ENCODE peak calls at places on chromosome 15, in six cellular contexts. S, R, V, F, Y and L are unnamed samples.

GRCh38 chr15:31360843-31361763 is 34.5 kb downstream of the KLF13 start:
- DNase-seq in Y (no peak), V (peak), F (no peak), R (no peak), S (peak), L (no peak)

GRCh38 chr15:80059786-80060489 is 462 bp downstream of the ZFAND6 start:
- DNase-seq in Y (no peak), R (peak), V (peak), F (peak), S (peak), L (no peak)

GRCh38 chr15:77521206-77521605 is 100.5 kb downstream of the HMG20A start:
- DNase-seq in F (no peak), V (no peak), R (no peak), S (no peak), Y (no peak), L (no peak)

GRCh38 chr15:39579487-39580116 is 1.3 kb upstream of the THBS1 start:
- DNase-seq in V (peak), Y (peak), S (peak), R (peak), F (peak), L (no peak)

GRCh38 chr15:64456634-64457108 is 3.7 kb upstream of the ZNF609 start:
- DNase-seq in Y (no peak), S (no peak), V (no peak), R (no peak), F (peak), L (no peak)

GRCh38 chr15:55683366-55683765 is 59.6 kb downstream of the PRTG start:
- DNase-seq in F (no peak), R (no peak), S (no peak), V (no peak), Y (no peak), L (no peak)

GRCh38 chr15:31352911-31353811 is 26.5 kb downstream of the KLF13 start:
- DNase-seq in R (peak), Y (no peak), V (peak), F (peak), S (no peak), L (no peak)

GRCh38 chr15:51736069-51736468 is 1.4 kb downstream of the LYSMD2 start:
- DNase-seq in V (no peak), R (no peak), S (no peak), Y (no peak), F (no peak), L (no peak)

GRCh38 chr15:66775127-66776105 is 73.4 kb downstream of the SMAD6 start:
- DNase-seq in V (peak), S (no peak), Y (no peak), F (no peak), R (no peak), L (no peak)

GRCh38 chr15:73081321-73081958 is 29.2 kb downstream of the NEO1 start:
- DNase-seq in F (peak), S (peak), V (peak), Y (no peak), R (peak), L (no peak)

GRCh38 chr15:77567202-77567601 is 65.5 kb downstream of the LINGO1 start:
- DNase-seq in Y (no peak), S (no peak), R (no peak), F (no peak), V (no peak), L (no peak)

GRCh38 chr15:81196576-81197254 is at the start of gene IL16:
- DNase-seq in S (no peak), R (no peak), F (no peak), V (no peak), Y (no peak), L (no peak)

GRCh38 chr15:69129026-69129385 is 31.4 kb upstream of the GLCE start:
- DNase-seq in R (no peak), F (no peak), S (no peak), V (no peak), Y (no peak), L (no peak)

GRCh38 chr15:25863067-25863967 is at the start of gene ATP10A:
- DNase-seq in F (no peak), R (no peak), Y (peak), V (peak), S (peak), L (no peak)

GRCh38 chr15:63045438-63046278 is 3.1 kb downstream of the TPM1 start:
- DNase-seq in V (no peak), R (peak), S (peak), Y (no peak), F (no peak), L (no peak)
- H3K4me3 ChIP-seq in V (peak), R (peak), S (peak), Y (peak), F (no peak), L (no peak)

GRCh38 chr15:47500823-47501222 is 216.5 kb upstream of the SEMA6D start:
- DNase-seq in Y (no peak), F (no peak), R (no peak), V (no peak), S (peak), L (no peak)
- TF ChIP-seq CTCF in Y (no peak), F (no peak), R (no peak), V (peak), S (peak), L (no peak)

GRCh38 chr15:90934949-90935751 is at the start of gene UNC45A:
- DNase-seq in S (peak), F (peak), Y (peak), R (peak), V (peak), L (peak)
- H3K27ac ChIP-seq in S (no peak), F (peak), Y (no peak), R (peak), V (peak), L (peak)

DNA sequence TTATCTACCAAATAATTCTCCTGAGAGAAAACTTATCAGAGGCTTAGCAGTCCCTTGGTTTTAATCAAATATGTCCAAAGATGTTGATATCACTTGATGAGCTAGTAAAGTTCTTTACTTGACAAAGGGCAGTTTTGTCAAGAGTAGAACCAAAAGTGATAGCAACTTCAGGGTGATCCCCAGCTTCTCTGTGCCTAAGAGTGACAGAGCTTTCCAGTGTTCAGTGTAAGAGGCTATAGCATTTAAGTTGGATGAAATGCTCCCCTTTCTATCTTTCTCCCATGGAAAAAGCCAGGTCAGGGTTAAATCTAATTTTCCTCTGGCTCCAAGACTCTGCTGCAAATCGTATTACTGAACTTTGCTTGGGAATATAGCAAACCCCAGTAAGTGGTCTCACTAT is 120.8 kb downstream of the UNC13C start:
- DNase-seq in S (no peak), R (no peak), V (no peak), Y (no peak), F (no peak), L (no peak)
- H3K4me3 ChIP-seq in S (no peak), R (no peak), V (no peak), Y (no peak), F (no peak), L (no peak)

DNA sequence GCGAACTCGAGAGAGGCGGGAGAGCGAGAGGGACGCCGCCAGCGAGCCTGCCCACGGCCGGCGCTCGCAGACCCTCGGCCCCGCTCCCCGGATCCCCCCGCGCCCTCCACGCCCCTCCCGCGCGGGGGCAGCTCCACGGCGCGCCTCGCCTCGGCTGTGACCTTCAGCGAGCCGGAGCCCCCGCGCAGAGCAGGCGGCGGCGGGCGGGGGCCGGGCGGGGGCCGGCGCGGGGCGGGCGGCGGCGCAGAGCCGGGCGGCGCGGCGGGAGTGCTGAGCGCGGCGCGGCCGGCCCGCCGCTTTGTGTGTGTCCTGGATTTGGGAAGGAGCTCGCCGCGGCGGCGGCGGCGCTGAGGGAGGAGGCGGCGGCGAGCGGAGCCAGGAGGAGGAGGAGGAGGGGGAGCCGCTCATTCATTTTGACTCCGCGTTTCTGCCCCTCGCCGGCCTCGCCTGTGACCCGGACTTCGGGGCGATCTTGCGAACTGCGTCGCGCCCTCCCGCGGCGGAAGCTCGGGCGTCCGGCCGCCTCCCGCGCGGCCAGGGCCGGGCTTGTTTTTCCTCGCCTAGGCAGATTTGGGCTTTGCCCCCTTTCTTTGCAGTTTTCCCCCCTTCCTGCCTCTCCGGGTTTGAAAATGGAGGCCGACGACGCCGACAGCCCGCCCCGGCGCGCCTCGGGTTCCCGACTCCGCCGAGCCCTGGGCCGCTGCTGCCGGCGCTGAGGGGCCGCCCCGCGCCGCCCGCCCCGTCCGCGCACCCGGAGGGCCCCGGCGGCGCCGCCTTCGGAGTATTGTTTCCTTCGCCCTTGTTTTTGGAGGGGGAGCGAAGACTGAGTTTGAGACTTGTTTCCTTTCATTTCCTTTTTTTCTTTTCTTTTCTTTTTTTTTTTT is 557 bp downstream of the IGF1R start:
- DNase-seq in Y (no peak), R (peak), F (peak), V (peak), S (peak), L (no peak)
- TF ChIP-seq CTCF in Y (no peak), R (no peak), F (peak), V (peak), S (no peak), L (no peak)